ENCODE peak calls at places on chromosomes 2 and 18, in seven cellular contexts. G is GM20000; E is activated T-helper 1 cell treated with Interleukin-2 at 50 U/mL for 16 hours; A is dermis blood vessel endothelial cell; Q is amniotic stem cell; Z is NCI-H82; F is stimulated activated CD8-positive, alpha-beta memory T cell treated with anti-CD3 and anti-CD28 coated beads, Interleukin-4, amount 100 ng/mL, for 1 hour. H is an unnamed sample.

GRCh38 chr2:186422226-186422625 is 63.8 kb upstream of the ZC3H15 start:
- DNase-seq in A (peak), G (no peak), Z (no peak), Q (no peak), F (no peak), E (no peak), H (no peak)

GRCh38 chr2:24586955-24587354 is 95.9 kb downstream of the NCOA1 start:
- DNase-seq in Z (no peak), E (no peak), G (peak), F (no peak), Q (no peak), A (no peak), H (no peak)

GRCh38 chr2:70935468-70936164 is at the start of gene ATP6V1B1:
- DNase-seq in A (no peak), G (no peak), Q (no peak), Z (peak), F (no peak), E (no peak), H (no peak)

GRCh38 chr18:46536215-46536874 is 120.7 kb downstream of the LOXHD1 start:
- DNase-seq in E (no peak), Z (no peak), G (no peak), A (no peak), F (no peak), Q (no peak), H (no peak)

GRCh38 chr2:112061299-112061698 is 6.2 kb downstream of the TMEM87B start:
- DNase-seq in F (no peak), A (peak), E (no peak), G (no peak), Q (no peak), Z (no peak), H (no peak)

GRCh38 chr2:197108758-197109157 is 182.3 kb upstream of the PGAP1 start:
- DNase-seq in Q (no peak), A (peak), F (no peak), G (no peak), Z (no peak), E (no peak), H (no peak)

GRCh38 chr2:193332938-193333337 is 1138.2 kb upstream of the TMEFF2 start:
- DNase-seq in Z (no peak), F (no peak), E (no peak), Q (no peak), G (no peak), A (no peak), H (no peak)

GRCh38 chr2:97673915-97674283 is 4.4 kb downstream of the C2orf92 start:
- DNase-seq in A (no peak), Z (no peak), F (no peak), G (peak), E (no peak), Q (no peak), H (no peak)

GRCh38 chr2:127293758-127294562 is at the start of gene ERCC3:
- DNase-seq in Z (peak), G (peak), A (peak), F (peak), Q (peak), E (peak), H (peak)

GRCh38 chr2:168699834-168700417 is 102.5 kb upstream of the NOSTRIN start:
- DNase-seq in Z (peak), Q (no peak), F (no peak), G (no peak), A (peak), E (no peak), H (no peak)

GRCh38 chr2:231200805-231201474 is 2.5 kb downstream of the ARMC9 start:
- DNase-seq in F (no peak), A (no peak), Z (peak), E (no peak), G (no peak), Q (peak), H (no peak)

GRCh38 chr2:107591541-107591940 is 235.2 kb upstream of the RGPD4 start:
- DNase-seq in Q (no peak), G (no peak), Z (no peak), F (no peak), E (no peak), A (no peak), H (no peak)

GRCh38 chr2:62199392-62200125 is 3.6 kb downstream of the B3GNT2 start:
- DNase-seq in F (no peak), G (no peak), A (no peak), Z (no peak), E (no peak), Q (no peak), H (no peak)

GRCh38 chr18:79598885-79599175 is 80.8 kb upstream of the CTDP1 start:
- DNase-seq in G (no peak), A (no peak), Q (no peak), F (no peak), E (no peak), Z (no peak), H (no peak)

GRCh38 chr2:152309352-152310214 is 25.4 kb upstream of the FMNL2 start:
- DNase-seq in F (no peak), G (no peak), A (no peak), Z (peak), Q (no peak), E (no peak), H (no peak)

H was measured in CD4-positive, alpha-beta T cell.